ENCODE peak calls at places on chromosomes 4 and X, in nine cellular contexts. J is activated gamma-delta T cell treated with Interleukin-2 at 50 U/mL for 16 hours; O is astrocyte; P is HT1080; E is H1; Q is Right ventricle myocardium superior; L is COR-L47; Z is stimulated activated CD4-positive, alpha-beta T cell treated with anti-CD3 and anti-CD28 coated beads, Interleukin-2, amount 100 ng/mL, for 24 hours; Y is right lobe of liver. C is an unnamed sample.

GRCh38 chrX:46306103-46306502 is 239.1 kb downstream of the ZNF674 start:
- DNase-seq in Y (no peak), Q (no peak), E (no peak), J (no peak), P (no peak), Z (no peak), O (no peak), L (no peak), C (no peak)

GRCh38 chr4:105060628-105061027 is 86.0 kb upstream of the TET2 start:
- DNase-seq in E (no peak), O (peak; percentile 76), L (no peak), P (peak; percentile 89), J (no peak), Q (no peak), Z (peak; percentile 5), Y (no peak), C (no peak)

GRCh38 chrX:69045616-69046345 is 119.5 kb downstream of the PJA1 start:
- DNase-seq in Z (no peak), L (no peak), O (no peak), P (no peak), E (no peak), Q (no peak), J (no peak), Y (no peak), C (no peak)

GRCh38 chrX:133699023-133699728 is 283.9 kb upstream of the GPC4 start:
- DNase-seq in Q (no peak), L (no peak), Z (no peak), Y (no peak), E (no peak), P (no peak), O (no peak), J (no peak), C (no peak)

GRCh38 chr4:5816101-5816500 is 76.8 kb downstream of the CRMP1 start:
- DNase-seq in Z (no peak), P (no peak), Q (no peak), J (no peak), L (no peak), Y (no peak), E (no peak), O (no peak), C (no peak)

GRCh38 chrX:87403551-87403950 is 114.1 kb upstream of the KLHL4 start:
- DNase-seq in L (no peak), Y (no peak), P (no peak), E (no peak), J (no peak), Q (no peak), O (no peak), Z (no peak), C (no peak)

GRCh38 chr4:134024251-134024650 is 177.3 kb downstream of the PABPC4L start:
- DNase-seq in Q (no peak), O (peak; percentile 4), P (peak; percentile 31), L (peak; percentile 2), E (no peak), Z (no peak), Y (no peak), J (no peak), C (peak; percentile 31)

GRCh38 chrX:9844936-9845573 is 58.8 kb downstream of the SHROOM2 start:
- DNase-seq in J (no peak), L (no peak), Z (no peak), Q (no peak), O (no peak), Y (no peak), P (no peak), E (no peak), C (no peak)

GRCh38 chr4:77593101-77593500 is 12.5 kb upstream of the CXCL13 start:
- DNase-seq in L (no peak), Z (no peak), Q (no peak), E (no peak), Y (no peak), J (no peak), P (no peak), O (peak; percentile 29), C (no peak)

GRCh38 chrX:136477026-136477425 is 10.7 kb upstream of the BRS3 start:
- DNase-seq in Q (no peak), L (no peak), E (no peak), Y (no peak), P (no peak), Z (peak; percentile 1), O (no peak), J (no peak), C (no peak)

GRCh38 chr4:42280327-42281095 is 116.8 kb upstream of the SHISA3 start:
- DNase-seq in J (no peak), P (no peak), Y (no peak), Z (no peak), L (peak; percentile 11), O (no peak), Q (no peak), E (no peak), C (peak; percentile 3)

GRCh38 chr4:55255171-55255570 is 90.9 kb upstream of the SRD5A3 start:
- DNase-seq in E (no peak), Z (no peak), J (no peak), Q (no peak), Y (no peak), L (no peak), P (peak; percentile 3), O (peak; percentile 53), C (peak; percentile 37)

GRCh38 chr4:33062155-33062554 is 2342.0 kb downstream of the PCDH7 start:
- DNase-seq in J (no peak), O (no peak), Q (no peak), L (no peak), Y (no peak), E (no peak), P (no peak), Z (no peak), C (no peak)

GRCh38 chr4:89797117-89797516 is 39.8 kb downstream of the SNCA start:
- DNase-seq in Y (no peak), J (no peak), L (no peak), Z (no peak), E (no peak), O (peak; percentile 94), P (peak; percentile 80), Q (no peak), C (no peak)

GRCh38 chrX:71617742-71618141 is 569 bp downstream of the CXCR3 start:
- DNase-seq in P (no peak), O (no peak), Z (no peak), L (no peak), J (no peak), E (no peak), Q (no peak), Y (no peak), C (no peak)

GRCh38 chr4:162497564-162498167 is 333.9 kb upstream of the FSTL5 start:
- DNase-seq in E (no peak), L (peak; percentile 26), O (peak; percentile 25), Q (no peak), J (no peak), P (peak; percentile 36), Z (no peak), Y (no peak), C (peak; percentile 28)

GRCh38 chr4:108360857-108361820 is 192.4 kb upstream of the LEF1 start:
- DNase-seq in O (peak; percentile 97), J (no peak), Q (no peak), Y (no peak), P (no peak), Z (no peak), E (peak; percentile 15), L (no peak), C (no peak)

GRCh38 chr4:150242820-150243458 is 164.7 kb downstream of the DCLK2 start:
- DNase-seq in O (no peak), J (no peak), L (peak; percentile 47), Y (no peak), Z (no peak), E (no peak), P (peak; percentile 55), Q (no peak), C (no peak)

GRCh38 chr4:173522160-173522873 is 7.7 kb downstream of the HAND2 start:
- DNase-seq in Z (no peak), Y (peak; percentile 72), E (no peak), Q (peak; percentile 95), L (no peak), J (no peak), O (peak; percentile 63), P (no peak), C (peak; percentile 80)

GRCh38 chr4:169253904-169254303 is 16.9 kb downstream of the SH3RF1 start:
- DNase-seq in Z (no peak), P (peak; percentile 86), E (no peak), Q (no peak), L (no peak), J (no peak), O (peak; percentile 100), Y (no peak), C (peak; percentile 82)

GRCh38 chr4:177064116-177064515 is 245.6 kb upstream of the NEIL3 start:
- DNase-seq in E (no peak), L (no peak), Q (no peak), Y (no peak), Z (no peak), P (no peak), O (no peak), J (no peak), C (no peak)

GRCh38 chrX:9995855-9996339 is 28.7 kb downstream of the CLDN34 start:
- DNase-seq in J (peak; percentile 77), O (peak; percentile 68), Z (peak; percentile 79), Q (peak; percentile 90), Y (peak; percentile 86), E (peak; percentile 47), L (peak; percentile 41), P (peak; percentile 50), C (peak; percentile 76)

GRCh38 chr4:1794809-1795303 is 1.8 kb downstream of the FGFR3 start:
- DNase-seq in Z (no peak), J (no peak), Q (no peak), E (no peak), L (no peak), Y (no peak), P (no peak), O (no peak), C (no peak)

GRCh38 chr4:3827616-3828492 is 61.7 kb downstream of the ADRA2C start:
- DNase-seq in J (no peak), L (peak; percentile 72), Y (peak; percentile 97), Z (no peak), O (peak; percentile 12), Q (peak; percentile 94), E (no peak), P (no peak), C (peak; percentile 1)

GRCh38 chr4:185839204-185839712 is 27.3 kb upstream of the SORBS2 start:
- DNase-seq in J (no peak), Q (peak; percentile 59), Z (no peak), Y (no peak), O (peak; percentile 97), L (no peak), P (peak; percentile 98), E (peak; percentile 96), C (peak; percentile 82)

GRCh38 chr4:173909294-173909693 is 374.2 kb downstream of the FBXO8 start:
- DNase-seq in P (no peak), J (no peak), Z (no peak), Q (no peak), Y (no peak), E (no peak), L (no peak), O (no peak), C (no peak)

GRCh38 chr4:42293967-42294822 is 103.1 kb upstream of the SHISA3 start:
- DNase-seq in Y (no peak), O (no peak), P (no peak), Q (no peak), L (no peak), J (no peak), Z (no peak), E (no peak), C (no peak)

GRCh38 chrX:146186540-146186939 is 368.9 kb downstream of the SLITRK2 start:
- DNase-seq in Z (no peak), Q (no peak), J (no peak), P (no peak), Y (no peak), L (no peak), O (no peak), E (no peak), C (no peak)

GRCh38 chr4:138222041-138222440 is 20.1 kb downstream of the SLC7A11 start:
- DNase-seq in J (no peak), E (no peak), Z (no peak), Q (no peak), O (peak; percentile 80), L (no peak), P (no peak), Y (no peak), C (peak; percentile 74)